ENCODE peak calls at places on chromosomes 5 and 9, in six cellular contexts. One of them, this sample, is unnamed.

GRCh38 chr5:118243068-118243467 is 745.3 kb downstream of the DTWD2 start:
- DNase-seq in tibial nerve: no peak
- DNase-seq in cardiac muscle cell: no peak
- DNase-seq in CD4-positive, alpha-beta T cell: no peak
- DNase-seq in body of pancreas: no peak
- DNase-seq in adrenal gland: no peak
- DNase-seq in this sample: no peak

GRCh38 chr5:67827521-67827920 is 388.0 kb upstream of the PIK3R1 start:
- DNase-seq in cardiac muscle cell: no peak
- DNase-seq in tibial nerve: no peak
- DNase-seq in CD4-positive, alpha-beta T cell: no peak
- DNase-seq in adrenal gland: no peak
- DNase-seq in body of pancreas: no peak
- DNase-seq in this sample: no peak

GRCh38 chr5:16937023-16937379 is 913 bp upstream of the MYO10 start:
- DNase-seq in adrenal gland: no peak
- DNase-seq in cardiac muscle cell: no peak
- DNase-seq in tibial nerve: no peak
- DNase-seq in CD4-positive, alpha-beta T cell: no peak
- DNase-seq in body of pancreas: peak; percentile 82
- DNase-seq in this sample: no peak

GRCh38 chr9:91346644-91347043 is 15.1 kb downstream of the AUH start:
- DNase-seq in CD4-positive, alpha-beta T cell: no peak
- DNase-seq in body of pancreas: no peak
- DNase-seq in cardiac muscle cell: no peak
- DNase-seq in tibial nerve: no peak
- DNase-seq in adrenal gland: no peak
- DNase-seq in this sample: no peak

GRCh38 chr5:138905541-138905940 is 30.4 kb upstream of the LRRTM2 start:
- DNase-seq in cardiac muscle cell: no peak
- DNase-seq in tibial nerve: no peak
- DNase-seq in adrenal gland: no peak
- DNase-seq in CD4-positive, alpha-beta T cell: no peak
- DNase-seq in body of pancreas: no peak
- DNase-seq in this sample: no peak

GRCh38 chr5:10741661-10742060 is 19.4 kb downstream of the DAP start:
- DNase-seq in adrenal gland: no peak
- DNase-seq in cardiac muscle cell: no peak
- DNase-seq in CD4-positive, alpha-beta T cell: no peak
- DNase-seq in body of pancreas: no peak
- DNase-seq in tibial nerve: no peak
- DNase-seq in this sample: no peak

GRCh38 chr9:105252405-105252756 is 7.9 kb downstream of the SLC44A1 start:
- DNase-seq in body of pancreas: no peak
- DNase-seq in adrenal gland: no peak
- DNase-seq in tibial nerve: no peak
- DNase-seq in CD4-positive, alpha-beta T cell: no peak
- DNase-seq in cardiac muscle cell: no peak
- DNase-seq in this sample: no peak

GRCh38 chr9:20242767-20243166 is 379.5 kb downstream of the MLLT3 start:
- DNase-seq in body of pancreas: no peak
- DNase-seq in CD4-positive, alpha-beta T cell: no peak
- DNase-seq in tibial nerve: no peak
- DNase-seq in cardiac muscle cell: no peak
- DNase-seq in adrenal gland: no peak
- DNase-seq in this sample: no peak

GRCh38 chr5:137880313-137880712 is 8.9 kb upstream of the PKD2L2 start:
- DNase-seq in cardiac muscle cell: no peak
- DNase-seq in adrenal gland: no peak
- DNase-seq in body of pancreas: no peak
- DNase-seq in CD4-positive, alpha-beta T cell: no peak
- DNase-seq in tibial nerve: no peak
- DNase-seq in this sample: peak; percentile 55

GRCh38 chr9:98552306-98552705 is 156.4 kb downstream of the GABBR2 start:
- DNase-seq in tibial nerve: no peak
- DNase-seq in body of pancreas: no peak
- DNase-seq in adrenal gland: no peak
- DNase-seq in cardiac muscle cell: no peak
- DNase-seq in CD4-positive, alpha-beta T cell: no peak
- DNase-seq in this sample: no peak

GRCh38 chr9:128456613-128457061 is 831 bp downstream of the ODF2 start:
- DNase-seq in tibial nerve: peak; percentile 40
- DNase-seq in adrenal gland: peak; percentile 71
- DNase-seq in body of pancreas: peak; percentile 67
- DNase-seq in cardiac muscle cell: peak; percentile 74
- DNase-seq in CD4-positive, alpha-beta T cell: peak; percentile 40
- DNase-seq in this sample: peak; percentile 11

GRCh38 chr9:118533101-118533500 is 828.9 kb downstream of the TLR4 start:
- DNase-seq in cardiac muscle cell: no peak
- DNase-seq in adrenal gland: no peak
- DNase-seq in body of pancreas: no peak
- DNase-seq in tibial nerve: no peak
- DNase-seq in CD4-positive, alpha-beta T cell: no peak
- DNase-seq in this sample: no peak

GRCh38 chr5:174991807-174992308 is 267.5 kb downstream of the MSX2 start:
- DNase-seq in tibial nerve: no peak
- DNase-seq in adrenal gland: no peak
- DNase-seq in body of pancreas: no peak
- DNase-seq in CD4-positive, alpha-beta T cell: no peak
- DNase-seq in cardiac muscle cell: no peak
- DNase-seq in this sample: no peak

GRCh38 chr5:55636177-55636576 is 75.9 kb downstream of the SLC38A9 start:
- DNase-seq in adrenal gland: no peak
- DNase-seq in cardiac muscle cell: no peak
- DNase-seq in tibial nerve: no peak
- DNase-seq in CD4-positive, alpha-beta T cell: no peak
- DNase-seq in body of pancreas: peak; percentile 41
- DNase-seq in this sample: no peak

GRCh38 chr5:34585601-34586104 is 70.5 kb upstream of the RAI14 start:
- DNase-seq in adrenal gland: no peak
- DNase-seq in tibial nerve: no peak
- DNase-seq in body of pancreas: peak; percentile 68
- DNase-seq in CD4-positive, alpha-beta T cell: no peak
- DNase-seq in cardiac muscle cell: no peak
- DNase-seq in this sample: no peak

GRCh38 chr5:139295692-139296091 is 2.2 kb downstream of the MATR3 start:
- DNase-seq in CD4-positive, alpha-beta T cell: no peak
- DNase-seq in cardiac muscle cell: no peak
- DNase-seq in adrenal gland: no peak
- DNase-seq in body of pancreas: no peak
- DNase-seq in tibial nerve: no peak
- DNase-seq in this sample: no peak

GRCh38 chr5:45774528-45774927 is 78.3 kb upstream of the HCN1 start:
- DNase-seq in tibial nerve: no peak
- DNase-seq in body of pancreas: no peak
- DNase-seq in CD4-positive, alpha-beta T cell: no peak
- DNase-seq in cardiac muscle cell: peak; percentile 12
- DNase-seq in adrenal gland: no peak
- DNase-seq in this sample: no peak

GRCh38 chr9:108603141-108603540 is 252.6 kb downstream of the ACTL7B start:
- DNase-seq in CD4-positive, alpha-beta T cell: no peak
- DNase-seq in adrenal gland: no peak
- DNase-seq in body of pancreas: peak; percentile 4
- DNase-seq in cardiac muscle cell: no peak
- DNase-seq in tibial nerve: no peak
- DNase-seq in this sample: no peak

GRCh38 chr5:39943811-39944210 is 519.0 kb upstream of the DAB2 start:
- DNase-seq in CD4-positive, alpha-beta T cell: no peak
- DNase-seq in cardiac muscle cell: no peak
- DNase-seq in adrenal gland: no peak
- DNase-seq in tibial nerve: no peak
- DNase-seq in body of pancreas: no peak
- DNase-seq in this sample: no peak

GRCh38 chr9:95510610-95511231 is 6.0 kb downstream of the PTCH1 start:
- DNase-seq in CD4-positive, alpha-beta T cell: peak; percentile 67
- DNase-seq in tibial nerve: peak; percentile 88
- DNase-seq in body of pancreas: peak; percentile 94
- DNase-seq in cardiac muscle cell: peak; percentile 98
- DNase-seq in adrenal gland: peak; percentile 88
- DNase-seq in this sample: peak; percentile 59

GRCh38 chr9:35029241-35029640 is 39.7 kb downstream of the DNAJB5 start:
- DNase-seq in CD4-positive, alpha-beta T cell: no peak
- DNase-seq in body of pancreas: no peak
- DNase-seq in adrenal gland: no peak
- DNase-seq in cardiac muscle cell: no peak
- DNase-seq in tibial nerve: no peak
- DNase-seq in this sample: no peak

GRCh38 chr5:158423623-158424200 is 564.8 kb upstream of the CLINT1 start:
- DNase-seq in adrenal gland: no peak
- DNase-seq in CD4-positive, alpha-beta T cell: no peak
- DNase-seq in tibial nerve: no peak
- DNase-seq in cardiac muscle cell: no peak
- DNase-seq in body of pancreas: no peak
- DNase-seq in this sample: no peak

GRCh38 chr5:179206366-179206765 is 138.9 kb downstream of the ADAMTS2 start:
- DNase-seq in CD4-positive, alpha-beta T cell: no peak
- DNase-seq in tibial nerve: no peak
- DNase-seq in cardiac muscle cell: no peak
- DNase-seq in adrenal gland: no peak
- DNase-seq in body of pancreas: no peak
- DNase-seq in this sample: no peak

GRCh38 chr5:91556-92263 is at the start of gene PLEKHG4B:
- DNase-seq in CD4-positive, alpha-beta T cell: no peak
- DNase-seq in cardiac muscle cell: peak; percentile 87
- DNase-seq in tibial nerve: no peak
- DNase-seq in adrenal gland: no peak
- DNase-seq in body of pancreas: no peak
- DNase-seq in this sample: no peak

GRCh38 chr5:123670981-123671557 is 159.1 kb downstream of the CSNK1G3 start:
- DNase-seq in adrenal gland: peak; percentile 69
- DNase-seq in body of pancreas: peak; percentile 69
- DNase-seq in cardiac muscle cell: peak; percentile 68
- DNase-seq in CD4-positive, alpha-beta T cell: peak; percentile 16
- DNase-seq in tibial nerve: peak; percentile 48
- DNase-seq in this sample: peak; percentile 21

GRCh38 chr9:132220069-132220468 is 58.2 kb downstream of the NTNG2 start:
- DNase-seq in body of pancreas: no peak
- DNase-seq in cardiac muscle cell: no peak
- DNase-seq in CD4-positive, alpha-beta T cell: no peak
- DNase-seq in adrenal gland: no peak
- DNase-seq in tibial nerve: no peak
- DNase-seq in this sample: no peak

GRCh38 chr9:132216861-132217655 is 55.2 kb downstream of the NTNG2 start:
- DNase-seq in CD4-positive, alpha-beta T cell: no peak
- DNase-seq in cardiac muscle cell: no peak
- DNase-seq in body of pancreas: peak; percentile 15
- DNase-seq in adrenal gland: no peak
- DNase-seq in tibial nerve: no peak
- DNase-seq in this sample: no peak

GRCh38 chr9:132224645-132225044 is 62.8 kb downstream of the NTNG2 start:
- DNase-seq in tibial nerve: no peak
- DNase-seq in body of pancreas: no peak
- DNase-seq in CD4-positive, alpha-beta T cell: no peak
- DNase-seq in cardiac muscle cell: no peak
- DNase-seq in adrenal gland: no peak
- DNase-seq in this sample: no peak

GRCh38 chr9:132226571-132227430 is 64.9 kb downstream of the NTNG2 start:
- DNase-seq in adrenal gland: no peak
- DNase-seq in CD4-positive, alpha-beta T cell: no peak
- DNase-seq in tibial nerve: no peak
- DNase-seq in body of pancreas: no peak
- DNase-seq in cardiac muscle cell: no peak
- DNase-seq in this sample: no peak

GRCh38 chr9:132221941-132222340 is 60.1 kb downstream of the NTNG2 start:
- DNase-seq in tibial nerve: no peak
- DNase-seq in body of pancreas: no peak
- DNase-seq in adrenal gland: no peak
- DNase-seq in cardiac muscle cell: no peak
- DNase-seq in CD4-positive, alpha-beta T cell: no peak
- DNase-seq in this sample: no peak
- H3K27ac ChIP-seq in tibial nerve: no peak overlapping the region
- H3K27ac ChIP-seq in body of pancreas: no peak overlapping the region
- H3K27ac ChIP-seq in adrenal gland: no peak overlapping the region
- H3K27ac ChIP-seq in cardiac muscle cell: no peak overlapping the region
- H3K27ac ChIP-seq in CD4-positive, alpha-beta T cell: no peak overlapping the region
- H3K27ac ChIP-seq in this sample: no peak overlapping the region

DNA sequence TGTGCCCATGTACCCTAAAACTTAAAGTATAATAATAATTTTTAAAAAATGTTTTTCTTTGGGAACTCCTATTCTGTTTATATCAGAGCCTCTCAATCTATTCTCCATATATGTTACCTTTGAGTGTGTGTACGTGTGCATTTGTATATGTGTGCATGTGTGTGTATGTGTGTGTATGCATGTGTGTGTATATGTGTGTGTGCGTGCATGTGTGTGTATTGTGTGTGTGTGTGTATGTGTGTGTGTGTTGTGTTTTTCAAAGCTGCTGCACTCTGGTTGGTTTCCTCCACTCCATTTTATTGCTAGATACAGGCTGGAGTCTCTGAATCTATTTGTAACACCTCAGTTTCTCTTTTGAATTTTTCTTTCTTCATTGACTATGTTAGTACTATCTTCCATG is 20.0 kb downstream of the SURF6 start:
- DNase-seq in cardiac muscle cell: no peak
- DNase-seq in CD4-positive, alpha-beta T cell: no peak
- DNase-seq in tibial nerve: no peak
- DNase-seq in adrenal gland: no peak
- DNase-seq in body of pancreas: no peak
- DNase-seq in this sample: no peak
- H3K27ac ChIP-seq in cardiac muscle cell: no peak overlapping the region
- H3K27ac ChIP-seq in CD4-positive, alpha-beta T cell: no peak overlapping the region
- H3K27ac ChIP-seq in tibial nerve: no peak overlapping the region
- H3K27ac ChIP-seq in adrenal gland: no peak overlapping the region
- H3K27ac ChIP-seq in body of pancreas: no peak overlapping the region
- H3K27ac ChIP-seq in this sample: no peak overlapping the region

GRCh38 chr9:72921888-72922654 is 30.8 kb downstream of the ALDH1A1 start:
- DNase-seq in body of pancreas: no peak
- DNase-seq in cardiac muscle cell: no peak
- DNase-seq in CD4-positive, alpha-beta T cell: no peak
- DNase-seq in adrenal gland: no peak
- DNase-seq in tibial nerve: no peak
- DNase-seq in this sample: no peak
- H3K27ac ChIP-seq in body of pancreas: no peak overlapping the region
- H3K27ac ChIP-seq in cardiac muscle cell: no peak overlapping the region
- H3K27ac ChIP-seq in CD4-positive, alpha-beta T cell: no peak overlapping the region
- H3K27ac ChIP-seq in adrenal gland: no peak overlapping the region
- H3K27ac ChIP-seq in tibial nerve: peak overlapping the region; percentile 25
- H3K27ac ChIP-seq in this sample: no peak overlapping the region

DNA sequence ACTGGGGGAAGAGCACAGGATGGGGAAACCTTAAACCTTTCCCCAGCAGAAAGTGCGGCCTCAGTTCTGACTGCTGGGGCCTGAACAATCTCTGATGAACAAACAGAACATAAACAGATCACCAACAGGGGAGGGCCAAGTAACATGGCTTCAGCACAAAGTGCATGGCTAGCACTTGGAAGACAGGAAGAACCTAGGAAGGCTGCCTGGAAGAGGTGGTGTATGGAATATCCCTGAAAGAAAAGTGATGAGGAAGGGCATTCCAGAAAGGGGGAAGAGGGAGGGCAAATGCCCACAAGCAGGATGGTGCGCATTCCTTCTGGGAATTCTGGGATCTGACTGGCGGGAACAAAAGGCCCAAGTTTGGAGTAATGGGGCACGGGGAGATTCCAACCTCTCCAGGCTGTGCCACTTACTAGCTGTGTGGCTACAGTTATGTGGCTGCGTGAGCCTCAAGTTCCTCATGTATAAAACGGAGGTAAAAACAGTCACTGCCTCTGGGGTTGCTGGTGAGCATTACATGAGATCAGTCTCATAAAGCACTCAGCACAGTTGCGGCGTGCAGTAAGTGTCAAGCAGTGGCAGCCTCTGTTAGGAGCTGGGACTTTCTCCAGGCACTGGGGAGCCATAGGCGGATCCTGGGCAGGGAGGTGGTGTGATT is 1.6 kb downstream of the PDGFRB start:
- DNase-seq in CD4-positive, alpha-beta T cell: no peak
- DNase-seq in body of pancreas: no peak
- DNase-seq in tibial nerve: no peak
- DNase-seq in cardiac muscle cell: no peak
- DNase-seq in adrenal gland: no peak
- DNase-seq in this sample: no peak
- H3K27ac ChIP-seq in CD4-positive, alpha-beta T cell: no peak overlapping the region
- H3K27ac ChIP-seq in body of pancreas: no peak overlapping the region
- H3K27ac ChIP-seq in tibial nerve: peak overlapping the region; percentile 99
- H3K27ac ChIP-seq in cardiac muscle cell: no peak overlapping the region
- H3K27ac ChIP-seq in adrenal gland: no peak overlapping the region
- H3K27ac ChIP-seq in this sample: peak overlapping the region; percentile 21

This sample was measured in substantia nigra.